ENCODE peak calls at places on chromosomes 2 and 18, in eight cellular contexts. One of them, this sample, is unnamed.

GRCh38 chr2:138902239-138902871 is 122.2 kb upstream of the NXPH2 start:
- DNase-seq in spleen: no peak
- DNase-seq in K562: no peak
- DNase-seq in endothelial cell of umbilical vein: no peak
- DNase-seq in prostate gland: no peak
- DNase-seq in sigmoid colon: no peak
- DNase-seq in breast epithelium: no peak
- DNase-seq in transverse colon: no peak
- DNase-seq in this sample: no peak

GRCh38 chr2:225017713-225018112 is 24.6 kb downstream of the DOCK10 start:
- DNase-seq in K562: no peak
- DNase-seq in spleen: no peak
- DNase-seq in prostate gland: no peak
- DNase-seq in sigmoid colon: no peak
- DNase-seq in endothelial cell of umbilical vein: no peak
- DNase-seq in transverse colon: no peak
- DNase-seq in breast epithelium: no peak
- DNase-seq in this sample: no peak

GRCh38 chr2:231709981-231710750 is 1.8 kb downstream of the PTMA start:
- DNase-seq in spleen: peak
- DNase-seq in K562: peak
- DNase-seq in prostate gland: peak
- DNase-seq in sigmoid colon: peak
- DNase-seq in breast epithelium: peak
- DNase-seq in endothelial cell of umbilical vein: peak
- DNase-seq in transverse colon: peak
- DNase-seq in this sample: peak

GRCh38 chr2:88069117-88069516 is 1.5 kb downstream of the SMYD1 start:
- DNase-seq in spleen: no peak
- DNase-seq in transverse colon: no peak
- DNase-seq in sigmoid colon: no peak
- DNase-seq in prostate gland: no peak
- DNase-seq in breast epithelium: no peak
- DNase-seq in K562: no peak
- DNase-seq in endothelial cell of umbilical vein: no peak
- DNase-seq in this sample: no peak

GRCh38 chr2:111975053-111975552 is 76.7 kb downstream of the MERTK start:
- DNase-seq in sigmoid colon: no peak
- DNase-seq in spleen: no peak
- DNase-seq in breast epithelium: no peak
- DNase-seq in endothelial cell of umbilical vein: peak
- DNase-seq in transverse colon: no peak
- DNase-seq in prostate gland: no peak
- DNase-seq in K562: no peak
- DNase-seq in this sample: no peak

GRCh38 chr2:79511320-79511951 is 1.4 kb upstream of the CTNNA2 start:
- DNase-seq in transverse colon: peak
- DNase-seq in endothelial cell of umbilical vein: peak
- DNase-seq in prostate gland: no peak
- DNase-seq in spleen: no peak
- DNase-seq in K562: peak
- DNase-seq in breast epithelium: no peak
- DNase-seq in sigmoid colon: no peak
- DNase-seq in this sample: no peak

GRCh38 chr2:42618972-42619371 is 50.5 kb downstream of the MTA3 start:
- DNase-seq in endothelial cell of umbilical vein: peak
- DNase-seq in prostate gland: no peak
- DNase-seq in breast epithelium: no peak
- DNase-seq in sigmoid colon: no peak
- DNase-seq in transverse colon: no peak
- DNase-seq in K562: no peak
- DNase-seq in spleen: no peak
- DNase-seq in this sample: no peak

GRCh38 chr2:168203762-168204693 is 43.4 kb downstream of the STK39 start:
- DNase-seq in transverse colon: no peak
- DNase-seq in K562: no peak
- DNase-seq in prostate gland: no peak
- DNase-seq in spleen: no peak
- DNase-seq in endothelial cell of umbilical vein: no peak
- DNase-seq in sigmoid colon: no peak
- DNase-seq in breast epithelium: no peak
- DNase-seq in this sample: no peak

GRCh38 chr2:154462634-154463033 is 235.9 kb upstream of the KCNJ3 start:
- DNase-seq in spleen: no peak
- DNase-seq in prostate gland: no peak
- DNase-seq in K562: no peak
- DNase-seq in breast epithelium: no peak
- DNase-seq in transverse colon: no peak
- DNase-seq in endothelial cell of umbilical vein: no peak
- DNase-seq in sigmoid colon: no peak
- DNase-seq in this sample: no peak

GRCh38 chr2:190119257-190119656 is 56.7 kb upstream of the MSTN start:
- DNase-seq in spleen: no peak
- DNase-seq in sigmoid colon: no peak
- DNase-seq in endothelial cell of umbilical vein: peak
- DNase-seq in transverse colon: no peak
- DNase-seq in breast epithelium: no peak
- DNase-seq in K562: no peak
- DNase-seq in prostate gland: no peak
- DNase-seq in this sample: no peak

GRCh38 chr2:181312515-181312927 is 144.7 kb upstream of the ITGA4 start:
- DNase-seq in breast epithelium: no peak
- DNase-seq in prostate gland: no peak
- DNase-seq in transverse colon: peak
- DNase-seq in K562: no peak
- DNase-seq in sigmoid colon: no peak
- DNase-seq in endothelial cell of umbilical vein: no peak
- DNase-seq in spleen: peak
- DNase-seq in this sample: no peak

GRCh38 chr2:160464996-160465395 is 28.6 kb downstream of the RBMS1 start:
- DNase-seq in sigmoid colon: no peak
- DNase-seq in prostate gland: no peak
- DNase-seq in transverse colon: no peak
- DNase-seq in K562: no peak
- DNase-seq in spleen: no peak
- DNase-seq in endothelial cell of umbilical vein: no peak
- DNase-seq in breast epithelium: no peak
- DNase-seq in this sample: no peak

GRCh38 chr2:100957971-100958653 is 44.0 kb upstream of the RPL31 start:
- DNase-seq in spleen: peak
- DNase-seq in sigmoid colon: peak
- DNase-seq in prostate gland: peak
- DNase-seq in K562: no peak
- DNase-seq in transverse colon: no peak
- DNase-seq in breast epithelium: peak
- DNase-seq in endothelial cell of umbilical vein: no peak
- DNase-seq in this sample: no peak

GRCh38 chr18:23191952-23192662 is 56.8 kb downstream of the CABLES1 start:
- DNase-seq in prostate gland: no peak
- DNase-seq in sigmoid colon: peak
- DNase-seq in breast epithelium: peak
- DNase-seq in transverse colon: peak
- DNase-seq in spleen: peak
- DNase-seq in K562: no peak
- DNase-seq in endothelial cell of umbilical vein: peak
- DNase-seq in this sample: no peak

GRCh38 chr18:43744960-43745740 is 467.9 kb upstream of the SYT4 start:
- DNase-seq in spleen: no peak
- DNase-seq in sigmoid colon: no peak
- DNase-seq in transverse colon: no peak
- DNase-seq in K562: no peak
- DNase-seq in endothelial cell of umbilical vein: no peak
- DNase-seq in breast epithelium: no peak
- DNase-seq in prostate gland: no peak
- DNase-seq in this sample: no peak

GRCh38 chr2:102251042-102251848 is 60.1 kb upstream of the IL1RL1 start:
- DNase-seq in sigmoid colon: no peak
- DNase-seq in transverse colon: peak
- DNase-seq in K562: peak
- DNase-seq in endothelial cell of umbilical vein: peak
- DNase-seq in spleen: peak
- DNase-seq in prostate gland: no peak
- DNase-seq in breast epithelium: no peak
- DNase-seq in this sample: no peak

GRCh38 chr2:182866095-182866460 is 359 bp downstream of the FRZB start:
- DNase-seq in K562: no peak
- DNase-seq in breast epithelium: no peak
- DNase-seq in endothelial cell of umbilical vein: no peak
- DNase-seq in spleen: no peak
- DNase-seq in sigmoid colon: peak
- DNase-seq in prostate gland: no peak
- DNase-seq in transverse colon: no peak
- DNase-seq in this sample: no peak

DNA sequence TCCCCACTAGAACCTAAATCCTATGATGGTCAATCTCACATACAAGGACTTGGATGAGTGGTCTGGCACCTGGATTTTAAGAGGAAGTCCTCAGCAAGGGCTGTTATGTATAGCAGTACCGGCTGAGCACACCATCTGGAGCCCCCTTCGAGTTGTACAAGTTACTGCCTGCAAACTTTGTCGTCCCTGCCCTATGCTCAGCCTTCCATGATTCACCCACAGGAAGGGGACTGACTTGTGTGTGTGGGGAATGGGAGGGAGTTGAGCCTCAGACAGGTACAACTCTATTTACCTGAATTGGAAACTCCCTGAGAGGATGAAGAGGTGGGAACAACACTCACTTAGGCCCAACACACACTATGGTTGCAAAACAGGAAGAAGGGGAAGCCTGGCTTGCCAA is 186.6 kb downstream of the MYO5B start:
- DNase-seq in endothelial cell of umbilical vein: no peak
- DNase-seq in transverse colon: no peak
- DNase-seq in prostate gland: no peak
- DNase-seq in sigmoid colon: no peak
- DNase-seq in breast epithelium: no peak
- DNase-seq in K562: no peak
- DNase-seq in spleen: no peak
- DNase-seq in this sample: no peak
- TF ChIP-seq CTCF in endothelial cell of umbilical vein: no peak
- TF ChIP-seq CTCF in transverse colon: no peak
- TF ChIP-seq CTCF in prostate gland: no peak
- TF ChIP-seq CTCF in sigmoid colon: no peak
- TF ChIP-seq CTCF in breast epithelium: no peak
- TF ChIP-seq CTCF in K562: no peak
- TF ChIP-seq CTCF in spleen: no peak
- TF ChIP-seq CTCF in this sample: no peak

DNA sequence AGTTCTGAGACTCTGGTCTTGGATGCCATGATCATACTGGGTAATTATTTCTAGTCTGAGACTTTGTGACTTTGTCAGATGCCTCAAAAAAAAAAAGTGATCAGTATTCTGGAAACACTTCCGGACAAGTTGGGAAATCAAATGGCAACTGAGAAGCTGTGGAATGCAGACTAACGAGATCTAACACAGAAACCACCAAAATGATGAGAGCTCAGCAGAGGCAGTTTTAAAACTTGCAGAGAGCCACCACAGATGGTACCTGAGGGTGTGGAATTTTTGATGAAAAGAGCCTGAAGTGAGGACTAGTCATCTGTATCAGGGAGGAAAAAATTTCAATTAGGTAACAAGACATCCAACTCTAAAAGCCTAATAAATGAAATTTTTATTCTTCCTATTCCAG is 5.5 kb upstream of the GPR75 start:
- DNase-seq in breast epithelium: no peak
- DNase-seq in K562: no peak
- DNase-seq in spleen: no peak
- DNase-seq in endothelial cell of umbilical vein: no peak
- DNase-seq in prostate gland: peak
- DNase-seq in transverse colon: no peak
- DNase-seq in sigmoid colon: no peak
- DNase-seq in this sample: no peak
- TF ChIP-seq POLR2AphosphoS5 in breast epithelium: no peak
- TF ChIP-seq POLR2AphosphoS5 in K562: no peak
- TF ChIP-seq POLR2AphosphoS5 in spleen: no peak
- TF ChIP-seq POLR2AphosphoS5 in endothelial cell of umbilical vein: no peak
- TF ChIP-seq POLR2AphosphoS5 in prostate gland: peak
- TF ChIP-seq POLR2AphosphoS5 in transverse colon: no peak
- TF ChIP-seq POLR2AphosphoS5 in sigmoid colon: no peak
- TF ChIP-seq POLR2AphosphoS5 in this sample: no peak

GRCh38 chr2:227127236-227127635 is 36.8 kb downstream of the COL4A4 start:
- DNase-seq in K562: no peak
- DNase-seq in sigmoid colon: no peak
- DNase-seq in spleen: no peak
- DNase-seq in breast epithelium: no peak
- DNase-seq in transverse colon: no peak
- DNase-seq in prostate gland: no peak
- DNase-seq in endothelial cell of umbilical vein: no peak
- DNase-seq in this sample: no peak

GRCh38 chr2:227130636-227131035 is 33.4 kb downstream of the COL4A4 start:
- DNase-seq in endothelial cell of umbilical vein: no peak
- DNase-seq in K562: no peak
- DNase-seq in spleen: no peak
- DNase-seq in prostate gland: no peak
- DNase-seq in sigmoid colon: no peak
- DNase-seq in breast epithelium: no peak
- DNase-seq in transverse colon: no peak
- DNase-seq in this sample: no peak

GRCh38 chr2:227123697-227124096 is 40.3 kb downstream of the COL4A4 start:
- DNase-seq in transverse colon: no peak
- DNase-seq in prostate gland: no peak
- DNase-seq in sigmoid colon: no peak
- DNase-seq in endothelial cell of umbilical vein: no peak
- DNase-seq in breast epithelium: no peak
- DNase-seq in spleen: no peak
- DNase-seq in K562: no peak
- DNase-seq in this sample: no peak

DNA sequence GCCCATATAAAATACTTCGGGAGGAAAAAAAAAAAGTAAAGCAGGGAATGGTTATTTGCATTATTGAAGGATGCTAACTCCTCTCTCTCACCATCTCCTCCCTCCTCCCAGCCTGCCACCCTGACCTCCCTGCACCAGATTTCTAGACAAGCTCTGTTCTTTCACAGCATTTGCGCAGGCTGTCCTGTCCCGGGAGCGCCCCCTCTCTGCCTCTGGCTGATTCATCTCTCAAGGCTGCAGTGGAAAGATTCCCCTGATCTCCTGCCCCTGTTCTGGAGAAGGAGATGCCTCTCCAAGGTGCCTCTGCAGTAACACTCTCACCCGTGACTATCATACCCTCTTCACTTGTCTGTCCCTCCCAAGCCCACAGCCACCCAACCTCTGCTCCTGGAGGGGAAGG is 38.5 kb downstream of the COL4A4 start:
- DNase-seq in K562: no peak
- DNase-seq in prostate gland: no peak
- DNase-seq in endothelial cell of umbilical vein: no peak
- DNase-seq in transverse colon: no peak
- DNase-seq in spleen: no peak
- DNase-seq in sigmoid colon: no peak
- DNase-seq in breast epithelium: no peak
- DNase-seq in this sample: no peak
- TF ChIP-seq CTCF in K562: peak
- TF ChIP-seq CTCF in prostate gland: no peak
- TF ChIP-seq CTCF in endothelial cell of umbilical vein: no peak
- TF ChIP-seq CTCF in transverse colon: no peak
- TF ChIP-seq CTCF in spleen: no peak
- TF ChIP-seq CTCF in sigmoid colon: no peak
- TF ChIP-seq CTCF in breast epithelium: no peak
- TF ChIP-seq CTCF in this sample: no peak

DNA sequence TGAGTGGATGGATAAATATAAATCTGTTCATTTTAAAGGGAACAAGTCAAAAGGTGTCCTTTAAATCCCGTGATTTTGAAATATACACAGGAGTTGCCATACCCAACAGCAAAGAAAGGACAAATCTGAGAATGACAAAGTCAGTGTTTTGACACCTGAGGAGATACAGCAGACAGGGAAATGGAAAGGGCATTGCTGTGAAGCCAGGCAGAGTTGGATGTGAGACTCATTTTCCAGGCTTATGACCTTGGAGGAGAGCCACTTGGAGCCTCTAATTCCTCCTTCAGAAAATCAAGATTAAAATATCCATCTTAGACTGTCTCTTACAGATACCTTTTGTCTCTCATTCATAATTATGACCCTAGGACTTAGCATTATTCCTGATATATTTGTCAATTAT is 154.5 kb downstream of the GALNT3 start:
- DNase-seq in transverse colon: no peak
- DNase-seq in sigmoid colon: no peak
- DNase-seq in K562: no peak
- DNase-seq in prostate gland: no peak
- DNase-seq in spleen: no peak
- DNase-seq in endothelial cell of umbilical vein: no peak
- DNase-seq in breast epithelium: no peak
- DNase-seq in this sample: no peak
- TF ChIP-seq POLR2AphosphoS5 in transverse colon: no peak
- TF ChIP-seq POLR2AphosphoS5 in sigmoid colon: no peak
- TF ChIP-seq POLR2AphosphoS5 in K562: no peak
- TF ChIP-seq POLR2AphosphoS5 in prostate gland: no peak
- TF ChIP-seq POLR2AphosphoS5 in spleen: no peak
- TF ChIP-seq POLR2AphosphoS5 in endothelial cell of umbilical vein: no peak
- TF ChIP-seq POLR2AphosphoS5 in breast epithelium: no peak
- TF ChIP-seq POLR2AphosphoS5 in this sample: no peak

This sample was measured in suprapubic skin.